ENCODE peak calls at places on chromosomes 12 and 14, in eight cellular contexts. U is stimulated activated naive CD4-positive, alpha-beta T cell; H is H7; B is tibial artery; X is H1; S is NCI-H69; Y is bronchial epithelial cell; K is SW 1271. C is an unnamed sample.

GRCh38 chr14:20855652-20856291 is 35.4 kb upstream of the RNASE3 start:
- DNase-seq in B (no peak), H (peak), U (peak), Y (peak), S (peak), X (peak), K (no peak), C (peak)

GRCh38 chr12:121620328-121620891 is 5.9 kb upstream of the ORAI1 start:
- DNase-seq in S (no peak), H (peak), X (no peak), K (no peak), Y (no peak), B (no peak), U (no peak), C (no peak)

GRCh38 chr14:39762576-39763401 is 330.6 kb upstream of the FBXO33 start:
- DNase-seq in S (no peak), K (no peak), B (no peak), X (no peak), H (no peak), Y (no peak), U (no peak), C (no peak)

GRCh38 chr12:124586756-124587155 is 19.3 kb upstream of the NCOR2 start:
- DNase-seq in B (no peak), K (no peak), Y (no peak), S (peak), X (no peak), U (no peak), H (no peak), C (no peak)

GRCh38 chr12:13318231-13319015 is 121.9 kb downstream of the EMP1 start:
- DNase-seq in U (no peak), B (no peak), Y (no peak), X (no peak), K (no peak), S (peak), H (no peak), C (no peak)

GRCh38 chr14:44316647-44317432 is 190.2 kb downstream of the FSCB start:
- DNase-seq in H (no peak), B (no peak), S (peak), K (peak), X (no peak), Y (peak), U (no peak), C (no peak)

GRCh38 chr12:92786045-92786444 is 83.3 kb downstream of the PLEKHG7 start:
- DNase-seq in K (no peak), B (no peak), S (no peak), U (no peak), H (no peak), Y (peak), X (no peak), C (no peak)

GRCh38 chr14:61147369-61147897 is 133.7 kb downstream of the TMEM30B start:
- DNase-seq in S (peak), Y (peak), H (no peak), B (no peak), X (no peak), K (no peak), U (no peak), C (no peak)

GRCh38 chr14:103480595-103480994 is 42.0 kb downstream of the CKB start:
- DNase-seq in H (no peak), S (no peak), X (no peak), B (no peak), U (no peak), Y (no peak), K (no peak), C (no peak)

GRCh38 chr14:64421166-64421565 is 33.0 kb downstream of the MTHFD1 start:
- DNase-seq in U (no peak), S (peak), H (no peak), X (no peak), K (peak), Y (peak), B (no peak), C (no peak)

GRCh38 chr14:92511472-92512247 is 1.9 kb upstream of the RIN3 start:
- DNase-seq in S (peak), K (peak), H (no peak), B (no peak), U (no peak), Y (peak), X (no peak), C (no peak)

GRCh38 chr14:100589760-100590469 is 2.7 kb upstream of the BEGAIN start:
- DNase-seq in B (peak), X (no peak), K (no peak), Y (no peak), U (no peak), H (no peak), S (peak), C (no peak)

GRCh38 chr14:93086441-93087055 is 29.2 kb downstream of the ITPK1 start:
- DNase-seq in U (no peak), S (peak), Y (peak), B (no peak), H (peak), X (no peak), K (no peak), C (no peak)

GRCh38 chr12:76018111-76018510 is 13.5 kb downstream of the PHLDA1 start:
- DNase-seq in K (no peak), B (no peak), S (peak), U (no peak), X (no peak), Y (no peak), H (peak), C (no peak)

GRCh38 chr14:69171569-69171968 is 18.6 kb upstream of the DCAF5 start:
- DNase-seq in Y (no peak), H (no peak), S (no peak), U (no peak), B (no peak), X (no peak), K (no peak), C (no peak)

GRCh38 chr12:115088995-115089841 is 405.2 kb upstream of the TBX3 start:
- DNase-seq in B (no peak), K (no peak), S (no peak), U (no peak), Y (no peak), H (no peak), X (no peak), C (no peak)

GRCh38 chr12:6380141-6381121 is 3.5 kb upstream of the LTBR start:
- DNase-seq in K (no peak), H (peak), S (no peak), B (no peak), Y (peak), U (no peak), X (no peak), C (no peak)

GRCh38 chr12:104702565-104703139 is 245.9 kb downstream of the CHST11 start:
- DNase-seq in B (peak), U (no peak), H (no peak), S (no peak), K (no peak), Y (no peak), X (no peak), C (no peak)

GRCh38 chr14:32559048-32559447 is 229.9 kb downstream of the AKAP6 start:
- DNase-seq in Y (peak), K (no peak), X (no peak), B (no peak), S (no peak), H (no peak), U (no peak), C (no peak)

GRCh38 chr14:51527073-51527472 is 124.6 kb upstream of the FRMD6 start:
- DNase-seq in B (no peak), X (no peak), H (no peak), K (no peak), Y (peak), S (no peak), U (no peak), C (no peak)

GRCh38 chr14:34628681-34629135 is 1.2 kb downstream of the SNX6 start:
- DNase-seq in U (no peak), Y (no peak), X (no peak), S (peak), K (no peak), H (peak), B (no peak), C (peak)

GRCh38 chr14:76101980-76102379 is 49.7 kb upstream of the GPATCH2L start:
- DNase-seq in B (no peak), U (no peak), S (peak), X (no peak), H (peak), Y (no peak), K (no peak), C (no peak)

GRCh38 chr12:111733340-111733739 is 33.4 kb upstream of the ALDH2 start:
- DNase-seq in S (no peak), K (no peak), U (no peak), Y (no peak), X (no peak), B (no peak), H (no peak), C (no peak)

GRCh38 chr12:95115641-95116040 is 42.2 kb upstream of the NR2C1 start:
- DNase-seq in X (no peak), S (no peak), K (no peak), Y (peak), H (no peak), B (no peak), U (no peak), C (no peak)

GRCh38 chr12:132451836-132452195 is 38.1 kb upstream of the FBRSL1 start:
- DNase-seq in B (no peak), S (no peak), H (no peak), K (no peak), U (no peak), X (no peak), Y (no peak), C (no peak)

GRCh38 chr14:103198429-103199140 is 75.3 kb downstream of the TNFAIP2 start:
- DNase-seq in S (no peak), X (no peak), K (no peak), U (no peak), Y (peak), B (peak), H (no peak), C (no peak)

GRCh38 chr12:122517877-122518276 is 8.9 kb downstream of the RSRC2 start:
- DNase-seq in S (no peak), Y (no peak), B (no peak), X (no peak), K (no peak), H (no peak), U (no peak), C (no peak)

GRCh38 chr14:83196235-83196634 is 1662.6 kb upstream of the SEL1L start:
- DNase-seq in H (no peak), Y (peak), U (no peak), K (no peak), B (no peak), X (no peak), S (no peak), C (no peak)

GRCh38 chr12:2960996-2961616 is 1.9 kb downstream of the TEAD4 start:
- DNase-seq in X (peak), H (peak), S (peak), Y (no peak), B (no peak), K (no peak), U (no peak), C (no peak)

GRCh38 chr14:40221428-40221827 is 789.2 kb upstream of the FBXO33 start:
- DNase-seq in Y (peak), H (no peak), K (no peak), B (no peak), U (no peak), S (peak), X (no peak), C (no peak)

GRCh38 chr14:64928239-64929002 is 14.1 kb downstream of the GPX2 start:
- DNase-seq in Y (no peak), H (no peak), U (no peak), S (no peak), X (no peak), K (no peak), B (no peak), C (no peak)

GRCh38 chr14:96407980-96408570 is 16.1 kb downstream of the AK7 start:
- DNase-seq in S (no peak), B (no peak), Y (no peak), H (no peak), K (no peak), U (no peak), X (no peak), C (no peak)

GRCh38 chr12:2977776-2978175 is 18.6 kb downstream of the TEAD4 start:
- DNase-seq in S (no peak), H (peak), X (no peak), B (no peak), Y (no peak), K (no peak), U (no peak), C (no peak)

GRCh38 chr14:91888641-91889476 is 21.5 kb upstream of the TC2N start:
- DNase-seq in Y (no peak), B (no peak), K (no peak), X (no peak), S (no peak), H (no peak), U (no peak), C (no peak)

GRCh38 chr12:67193705-67194104 is 75.5 kb upstream of the CAND1 start:
- DNase-seq in H (peak), U (no peak), X (peak), S (no peak), Y (peak), B (no peak), K (no peak), C (no peak)

C was measured in T follicular helper cell.